ENCODE peak calls at places on chromosomes 2 and 18, in ten cellular contexts. E is lower leg skin, O is spleen, G is upper lobe of left lung, Y is prostate gland, K is transverse colon, S is heart left ventricle, Z is H54, D is HCT116, H is ovary. I is an unnamed sample.

GRCh38 chr2:216765810-216766259 is 70.5 kb upstream of the IGFBP5 start:
- DNase-seq in G (peak), E (no peak), D (no peak), H (peak), Y (no peak), S (peak), O (peak), K (no peak), Z (no peak), I (peak)

GRCh38 chr2:225288986-225289385 is 110.5 kb upstream of the NYAP2 start:
- DNase-seq in G (no peak), E (no peak), S (no peak), O (no peak), Y (no peak), K (no peak), D (no peak), Z (no peak), H (no peak), I (no peak)

GRCh38 chr2:124153713-124154112 is 128.6 kb downstream of the CNTNAP5 start:
- DNase-seq in S (no peak), K (no peak), O (no peak), G (no peak), Z (no peak), D (no peak), E (no peak), Y (no peak), H (no peak), I (no peak)

GRCh38 chr2:98505311-98505808 is 60.7 kb downstream of the INPP4A start:
- DNase-seq in K (peak), E (no peak), G (no peak), Z (no peak), Y (no peak), O (peak), H (no peak), D (no peak), S (peak), I (peak)

GRCh38 chr2:216023055-216023648 is 9.8 kb upstream of the MREG start:
- DNase-seq in Z (peak), K (peak), H (no peak), O (no peak), G (no peak), E (no peak), D (peak), S (no peak), Y (peak), I (peak)

GRCh38 chr2:162217596-162217995 is 25.6 kb downstream of the FAP start:
- DNase-seq in D (no peak), H (no peak), E (no peak), G (no peak), Y (no peak), K (no peak), O (no peak), Z (no peak), S (no peak), I (no peak)

GRCh38 chr2:233059797-233060499 is at the start of gene INPP5D:
- DNase-seq in H (no peak), G (peak), D (no peak), Z (no peak), Y (no peak), K (peak), O (peak), S (peak), E (no peak), I (peak)

GRCh38 chr2:190413421-190413820 is 5.3 kb downstream of the MFSD6 start:
- DNase-seq in Y (peak), O (no peak), K (no peak), Z (no peak), D (no peak), H (no peak), S (no peak), G (no peak), E (peak), I (no peak)

GRCh38 chr2:70083344-70084156 is 3.7 kb upstream of the PCBP1 start:
- DNase-seq in Y (no peak), D (peak), H (no peak), Z (peak), G (no peak), S (no peak), E (no peak), O (no peak), K (peak), I (no peak)

GRCh38 chr18:59697236-59697932 is at the start of gene CCBE1:
- DNase-seq in Z (peak), O (no peak), K (peak), S (peak), G (peak), Y (peak), E (peak), H (peak), D (peak), I (peak)

GRCh38 chr2:203949228-203949627 is 12.7 kb downstream of the ICOS start:
- DNase-seq in Z (no peak), E (no peak), S (no peak), H (no peak), K (no peak), G (no peak), Y (no peak), O (no peak), D (no peak), I (no peak)

GRCh38 chr2:117960231-117960630 is 53.6 kb downstream of the CCDC93 start:
- DNase-seq in G (no peak), O (no peak), Z (no peak), D (no peak), K (peak), E (no peak), S (no peak), Y (no peak), H (no peak), I (no peak)

GRCh38 chr2:210171309-210172218 is at the start of gene KANSL1L:
- DNase-seq in Y (peak), S (peak), D (peak), E (peak), H (peak), O (peak), Z (peak), K (peak), G (peak), I (peak)

GRCh38 chr18:50193796-50194622 is 938 bp downstream of the MYO5B start:
- DNase-seq in Y (no peak), E (no peak), K (peak), O (no peak), Z (no peak), H (peak), D (no peak), G (peak), S (no peak), I (no peak)

GRCh38 chr2:85705680-85706039 is 11.5 kb downstream of the GNLY start:
- DNase-seq in S (no peak), K (peak), G (no peak), E (peak), H (no peak), Z (no peak), D (peak), Y (no peak), O (no peak), I (no peak)

GRCh38 chr2:41038408-41038807 is 586.5 kb upstream of the SLC8A1 start:
- DNase-seq in D (no peak), O (no peak), H (no peak), E (no peak), K (no peak), Z (no peak), Y (no peak), S (no peak), G (no peak), I (no peak)

GRCh38 chr2:182883451-182883850 is 17.0 kb upstream of the FRZB start:
- DNase-seq in D (no peak), S (no peak), K (no peak), Z (no peak), H (no peak), Y (no peak), O (no peak), G (no peak), E (no peak), I (no peak)

GRCh38 chr2:51420521-51420920 is 388.6 kb upstream of the NRXN1 start:
- DNase-seq in E (no peak), D (no peak), S (no peak), K (no peak), G (no peak), Y (no peak), O (no peak), H (no peak), Z (no peak), I (no peak)

GRCh38 chr2:529425-529824 is 147.8 kb downstream of the TMEM18 start:
- DNase-seq in K (no peak), O (no peak), Y (no peak), E (no peak), D (peak), Z (no peak), H (no peak), G (no peak), S (no peak), I (peak)

GRCh38 chr2:195105581-195105980 is 551.4 kb upstream of the SLC39A10 start:
- DNase-seq in E (no peak), S (no peak), Z (no peak), G (no peak), Y (no peak), K (no peak), D (no peak), H (no peak), O (no peak), I (no peak)

GRCh38 chr2:70692256-70692655 is 75.7 kb downstream of the ADD2 start:
- DNase-seq in S (no peak), H (no peak), D (no peak), G (no peak), O (peak), E (no peak), K (no peak), Y (no peak), Z (no peak), I (no peak)

GRCh38 chr2:6982484-6982883 is 65.3 kb downstream of the RNF144A start:
- DNase-seq in G (no peak), E (no peak), Z (no peak), O (no peak), S (no peak), K (no peak), D (no peak), H (no peak), Y (no peak), I (no peak)

GRCh38 chr2:130377491-130377890 is 21.6 kb downstream of the PTPN18 start:
- DNase-seq in D (no peak), Z (no peak), K (no peak), Y (no peak), O (no peak), S (no peak), H (no peak), E (no peak), G (no peak), I (no peak)

GRCh38 chr2:99297990-99298389 is 3.0 kb downstream of the LYG1 start:
- DNase-seq in E (no peak), G (no peak), S (no peak), O (no peak), K (no peak), Y (no peak), Z (no peak), D (no peak), H (no peak), I (no peak)

GRCh38 chr18:8626414-8627106 is 17.3 kb downstream of the RAB12 start:
- DNase-seq in G (no peak), Z (no peak), Y (no peak), D (no peak), K (no peak), H (no peak), E (no peak), O (no peak), S (no peak), I (no peak)
- TF ChIP-seq POLR2A in G (no peak), Z (no peak), Y (no peak), D (no peak), K (no peak), H (no peak), E (no peak), O (no peak), S (no peak), I (no peak)

GRCh38 chr2:218245214-218245613 is 15.6 kb upstream of the GPBAR1 start:
- DNase-seq in S (no peak), E (no peak), G (no peak), Z (no peak), Y (no peak), D (no peak), H (no peak), O (no peak), K (no peak), I (no peak)
- TF ChIP-seq POLR2A in S (no peak), E (no peak), G (no peak), Z (no peak), Y (no peak), D (no peak), H (no peak), O (no peak), K (no peak), I (no peak)

GRCh38 chr2:235263205-235264120 is 230.4 kb upstream of the AGAP1 start:
- DNase-seq in Z (peak), E (peak), K (peak), D (peak), Y (peak), H (peak), S (peak), O (no peak), G (peak), I (no peak)
- TF ChIP-seq POLR2A in Z (no peak), E (no peak), K (no peak), D (no peak), Y (no peak), H (no peak), S (no peak), O (no peak), G (no peak), I (no peak)

GRCh38 chr18:76823166-76823539 is 796 bp downstream of the ZNF236 start:
- DNase-seq in H (no peak), D (no peak), G (no peak), O (peak), Y (no peak), K (peak), Z (no peak), E (no peak), S (no peak), I (no peak)

GRCh38 chr18:76822510-76823165 is at the start of gene ZNF236:
- DNase-seq in S (peak), Z (peak), D (no peak), E (peak), H (peak), Y (peak), O (peak), G (peak), K (peak), I (peak)

GRCh38 chr18:76821356-76821874 is 942 bp upstream of the ZNF236 start:
- DNase-seq in Y (no peak), K (no peak), H (no peak), D (no peak), Z (no peak), S (no peak), O (no peak), G (no peak), E (no peak), I (peak)

GRCh38 chr18:76823574-76823973 is 1.2 kb downstream of the ZNF236 start:
- DNase-seq in K (peak), S (no peak), Z (no peak), D (no peak), H (peak), G (peak), O (peak), E (no peak), Y (no peak), I (peak)

GRCh38 chr18:76821875-76822509 is 365 bp upstream of the ZNF236 start:
- DNase-seq in Z (peak), E (peak), D (no peak), S (peak), G (peak), H (peak), O (peak), K (peak), Y (peak), I (peak)
- TF ChIP-seq POLR2A in Z (peak), E (no peak), D (peak), S (no peak), G (no peak), H (peak), O (no peak), K (peak), Y (peak), I (peak)

GRCh38 chr2:21037671-21038108 is 6.2 kb downstream of the APOB start:
- DNase-seq in O (no peak), D (no peak), Z (no peak), S (no peak), K (no peak), E (no peak), Y (no peak), H (no peak), G (no peak), I (no peak)
- TF ChIP-seq POLR2A in O (no peak), D (no peak), Z (no peak), S (no peak), K (no peak), E (no peak), Y (no peak), H (no peak), G (no peak), I (no peak)